ENCODE peak calls at places on chromosomes 7 and 10, in nine cellular contexts. R, X, L, W, J, P, E, N and B are unnamed samples.
A peak's percentile ranks its signal among the peaks of the same experiment; 100 is the strongest.

GRCh38 chr10:12321641-12322040 is 27.7 kb upstream of the CAMK1D start:
- DNase-seq in R (no peak), X (no peak), L (no peak), W (no peak), J (no peak), P (no peak), E (no peak), N (no peak), B (no peak)

GRCh38 chr7:45021604-45022296 is 21.7 kb downstream of the CCM2 start:
- DNase-seq in R (no peak), X (no peak), L (no peak), W (no peak), J (no peak), P (no peak), E (peak; percentile 85), N (no peak), B (no peak)

GRCh38 chr7:29075621-29076020 is 70.7 kb downstream of the CPVL start:
- DNase-seq in R (no peak), X (no peak), L (no peak), W (no peak), J (no peak), P (no peak), E (peak; percentile 11), N (no peak), B (no peak)

GRCh38 chr7:29116361-29116760 is 30.0 kb downstream of the CPVL start:
- DNase-seq in R (no peak), X (no peak), L (no peak), W (no peak), J (no peak), P (no peak), E (peak; percentile 45), N (no peak), B (no peak)

GRCh38 chr10:18164093-18164492 is 23.9 kb downstream of the CACNB2 start:
- DNase-seq in R (no peak), X (no peak), L (no peak), W (no peak), J (no peak), P (no peak), E (no peak), N (no peak), B (no peak)

GRCh38 chr10:114100848-114101741 is 57.4 kb downstream of the ADRB1 start:
- DNase-seq in R (no peak), X (no peak), L (no peak), W (no peak), J (peak; percentile 54), P (peak; percentile 53), E (peak; percentile 49), N (peak; percentile 30), B (no peak)

GRCh38 chr7:1025747-1026581 is 18.4 kb upstream of the GPR146 start:
- DNase-seq in R (no peak), X (peak; percentile 49), L (no peak), W (no peak), J (no peak), P (no peak), E (no peak), N (no peak), B (no peak)

GRCh38 chr10:114526497-114527238 is 122.4 kb upstream of the AFAP1L2 start:
- DNase-seq in R (peak; percentile 89), X (peak; percentile 33), L (peak; percentile 63), W (peak; percentile 95), J (peak; percentile 60), P (peak; percentile 87), E (peak; percentile 89), N (peak; percentile 92), B (no peak)

GRCh38 chr7:55074008-55074499 is 55.2 kb downstream of the EGFR start:
- DNase-seq in R (peak; percentile 45), X (no peak), L (peak; percentile 46), W (peak; percentile 66), J (no peak), P (peak; percentile 76), E (peak; percentile 98), N (no peak), B (no peak)

GRCh38 chr10:125217986-125218675 is 57.8 kb upstream of the CTBP2 start:
- DNase-seq in R (no peak), X (no peak), L (no peak), W (no peak), J (no peak), P (no peak), E (no peak), N (no peak), B (no peak)

GRCh38 chr10:117666965-117667364 is 124.4 kb downstream of the EMX2 start:
- DNase-seq in R (no peak), X (no peak), L (no peak), W (no peak), J (no peak), P (no peak), E (no peak), N (no peak), B (no peak)

GRCh38 chr10:1677307-1677939 is 59.9 kb downstream of the ADARB2 start:
- DNase-seq in R (no peak), X (no peak), L (no peak), W (no peak), J (no peak), P (no peak), E (no peak), N (no peak), B (no peak)

GRCh38 chr10:23412223-23412622 is 26.7 kb upstream of the OTUD1 start:
- DNase-seq in R (no peak), X (no peak), L (no peak), W (no peak), J (no peak), P (no peak), E (peak; percentile 72), N (no peak), B (no peak)

GRCh38 chr7:128022631-128023532 is 8.4 kb downstream of the LRRC4 start:
- DNase-seq in R (no peak), X (no peak), L (no peak), W (no peak), J (no peak), P (no peak), E (peak; percentile 81), N (no peak), B (no peak)

GRCh38 chr10:115624448-115624847 is 531.3 kb downstream of the ATRNL1 start:
- DNase-seq in R (no peak), X (no peak), L (no peak), W (no peak), J (no peak), P (no peak), E (peak; percentile 13), N (no peak), B (no peak)

GRCh38 chr10:37146443-37146842 is 21.0 kb downstream of the ANKRD30A start:
- DNase-seq in R (no peak), X (peak; percentile 11), L (no peak), W (no peak), J (no peak), P (no peak), E (no peak), N (no peak), B (no peak)

GRCh38 chr7:45691155-45691656 is 117.0 kb downstream of the ADCY1 start:
- DNase-seq in R (no peak), X (peak; percentile 57), L (no peak), W (no peak), J (no peak), P (no peak), E (peak; percentile 4), N (no peak), B (no peak)

GRCh38 chr10:43871545-43871944 is 222.9 kb upstream of the ZNF32 start:
- DNase-seq in R (no peak), X (no peak), L (no peak), W (no peak), J (no peak), P (no peak), E (no peak), N (no peak), B (no peak)

GRCh38 chr10:102300289-102300843 is 55.0 kb downstream of the GBF1 start:
- DNase-seq in R (no peak), X (no peak), L (no peak), W (no peak), J (no peak), P (no peak), E (peak; percentile 91), N (no peak), B (no peak)

GRCh38 chr7:139118803-139119485 is 9.4 kb upstream of the ZC3HAV1 start:
- DNase-seq in R (peak; percentile 44), X (peak; percentile 15), L (no peak), W (peak; percentile 53), J (no peak), P (peak; percentile 68), E (no peak), N (peak; percentile 16), B (no peak)

GRCh38 chr10:72066318-72067284 is 21.8 kb downstream of the SPOCK2 start:
- DNase-seq in R (no peak), X (no peak), L (no peak), W (no peak), J (no peak), P (no peak), E (no peak), N (no peak), B (no peak)